ENCODE peak calls at places on chromosomes 6 and 20, in nine cellular contexts. E, G, A, R, I, L, Q, F and K are unnamed samples.

GRCh38 chr6:10791673-10792072 is 44.1 kb downstream of the TMEM14B start:
- DNase-seq in E (no peak), G (no peak), A (no peak), R (no peak), I (no peak), L (no peak), Q (no peak), F (no peak), K (no peak)

GRCh38 chr6:156887623-156888269 is 110.6 kb downstream of the ARID1B start:
- DNase-seq in E (no peak), G (no peak), A (no peak), R (no peak), I (no peak), L (no peak), Q (no peak), F (no peak), K (no peak)

GRCh38 chr20:49724637-49725606 is 11.2 kb upstream of the B4GALT5 start:
- DNase-seq in E (peak; percentile 31), G (no peak), A (peak; percentile 55), R (peak; percentile 82), I (no peak), L (peak; percentile 35), Q (no peak), F (no peak), K (peak; percentile 7)

GRCh38 chr6:84048588-84048987 is 15.0 kb downstream of the MRAP2 start:
- DNase-seq in E (no peak), G (no peak), A (no peak), R (no peak), I (no peak), L (no peak), Q (no peak), F (no peak), K (no peak)

GRCh38 chr6:83518946-83519489 is 6.7 kb downstream of the PRSS35 start:
- DNase-seq in E (no peak), G (no peak), A (no peak), R (no peak), I (no peak), L (no peak), Q (no peak), F (no peak), K (no peak)

GRCh38 chr6:27866370-27867050 is 45.7 kb downstream of the OR2B2 start:
- DNase-seq in E (peak; percentile 89), G (no peak), A (no peak), R (no peak), I (peak; percentile 11), L (no peak), Q (peak; percentile 50), F (no peak), K (peak; percentile 95)

GRCh38 chr6:43186019-43186418 is 4.0 kb downstream of the CUL9 start:
- DNase-seq in E (no peak), G (no peak), A (no peak), R (no peak), I (no peak), L (no peak), Q (no peak), F (no peak), K (no peak)

GRCh38 chr6:134908906-134909516 is 40.9 kb downstream of the ALDH8A1 start:
- DNase-seq in E (peak; percentile 28), G (no peak), A (peak; percentile 73), R (no peak), I (no peak), L (peak; percentile 49), Q (no peak), F (peak; percentile 96), K (no peak)

GRCh38 chr20:50895111-50895830 is 36.0 kb downstream of the ADNP start:
- DNase-seq in E (no peak), G (no peak), A (no peak), R (no peak), I (no peak), L (no peak), Q (no peak), F (peak; percentile 38), K (no peak)

GRCh38 chr20:33441142-33441955 is 2.2 kb downstream of the SNTA1 start:
- DNase-seq in E (no peak), G (no peak), A (no peak), R (no peak), I (no peak), L (no peak), Q (no peak), F (no peak), K (peak; percentile 27)

GRCh38 chr6:27478141-27478705 is 5.3 kb upstream of the ZNF184 start:
- DNase-seq in E (no peak), G (no peak), A (no peak), R (no peak), I (no peak), L (no peak), Q (no peak), F (peak; percentile 2), K (peak; percentile 58)

GRCh38 chr20:3613821-3614440 is 49.3 kb downstream of the GFRA4 start:
- DNase-seq in E (no peak), G (no peak), A (no peak), R (no peak), I (no peak), L (no peak), Q (no peak), F (no peak), K (no peak)

GRCh38 chr20:24096256-24096655 is 107.7 kb upstream of the GGTLC1 start:
- DNase-seq in E (no peak), G (no peak), A (no peak), R (no peak), I (no peak), L (no peak), Q (no peak), F (no peak), K (peak; percentile 22)

GRCh38 chr6:144845181-144845580 is 560.0 kb downstream of the UTRN start:
- DNase-seq in E (no peak), G (no peak), A (no peak), R (no peak), I (no peak), L (no peak), Q (no peak), F (no peak), K (no peak)

GRCh38 chr20:5990946-5991345 is 40.5 kb downstream of the MCM8 start:
- DNase-seq in E (no peak), G (no peak), A (no peak), R (no peak), I (no peak), L (no peak), Q (no peak), F (no peak), K (no peak)

GRCh38 chr20:19300395-19300794 is 88.0 kb downstream of the SLC24A3 start:
- DNase-seq in E (no peak), G (no peak), A (no peak), R (no peak), I (no peak), L (no peak), Q (no peak), F (no peak), K (no peak)

GRCh38 chr6:68575765-68576439 is 59.2 kb upstream of the ADGRB3 start:
- DNase-seq in E (no peak), G (no peak), A (no peak), R (no peak), I (no peak), L (no peak), Q (no peak), F (no peak), K (no peak)

GRCh38 chr6:130362128-130362527 is 3.7 kb upstream of the TMEM200A start:
- DNase-seq in E (no peak), G (no peak), A (no peak), R (no peak), I (no peak), L (no peak), Q (no peak), F (no peak), K (no peak)

GRCh38 chr6:109690740-109691687 is at the start of the genes AK9 and FIG4:
- DNase-seq in E (peak; percentile 91), G (peak; percentile 85), A (peak; percentile 91), R (peak; percentile 97), I (peak; percentile 86), L (peak; percentile 95), Q (peak; percentile 80), F (peak; percentile 72), K (peak; percentile 98)

GRCh38 chr6:36432151-36432633 is 10.5 kb downstream of the PXT1 start:
- DNase-seq in E (no peak), G (no peak), A (no peak), R (no peak), I (no peak), L (no peak), Q (no peak), F (no peak), K (peak; percentile 26)

GRCh38 chr6:117677553-117678131 is 2.4 kb downstream of the NUS1 start:
- DNase-seq in E (peak; percentile 8), G (no peak), A (no peak), R (no peak), I (no peak), L (no peak), Q (no peak), F (no peak), K (no peak)

GRCh38 chr20:63158845-63159244 is 57.1 kb downstream of the YTHDF1 start:
- DNase-seq in E (no peak), G (no peak), A (no peak), R (no peak), I (no peak), L (no peak), Q (no peak), F (no peak), K (no peak)

GRCh38 chr6:11854418-11855165 is 76.0 kb upstream of the ADTRP start:
- DNase-seq in E (peak; percentile 32), G (no peak), A (no peak), R (no peak), I (no peak), L (no peak), Q (no peak), F (peak; percentile 26), K (no peak)

GRCh38 chr6:2542858-2543218 is 207.9 kb downstream of the MYLK4 start:
- DNase-seq in E (peak; percentile 86), G (no peak), A (no peak), R (no peak), I (no peak), L (peak; percentile 73), Q (no peak), F (peak; percentile 39), K (no peak)

GRCh38 chr20:10706460-10706811 is 32.6 kb upstream of the JAG1 start:
- DNase-seq in E (no peak), G (no peak), A (no peak), R (no peak), I (no peak), L (no peak), Q (no peak), F (no peak), K (no peak)

GRCh38 chr6:21024621-21025020 is 490.4 kb downstream of the CDKAL1 start:
- DNase-seq in E (no peak), G (no peak), A (no peak), R (no peak), I (no peak), L (no peak), Q (no peak), F (no peak), K (no peak)

GRCh38 chr20:17759449-17759848 is 59.7 kb downstream of the BANF2 start:
- DNase-seq in E (no peak), G (no peak), A (no peak), R (no peak), I (no peak), L (no peak), Q (no peak), F (no peak), K (no peak)

GRCh38 chr6:84623956-84624680 is 140.3 kb downstream of the TBX18 start:
- DNase-seq in E (no peak), G (no peak), A (peak; percentile 26), R (no peak), I (no peak), L (no peak), Q (no peak), F (no peak), K (no peak)

GRCh38 chr6:55869731-55870130 is 5.7 kb downstream of the BMP5 start:
- DNase-seq in E (no peak), G (no peak), A (no peak), R (no peak), I (no peak), L (no peak), Q (no peak), F (no peak), K (no peak)

GRCh38 chr20:11912013-11912663 is 5.6 kb upstream of the BTBD3 start:
- DNase-seq in E (no peak), G (no peak), A (no peak), R (no peak), I (no peak), L (no peak), Q (no peak), F (no peak), K (peak; percentile 58)

GRCh38 chr20:40254023-40254772 is 434.8 kb downstream of the MAFB start:
- DNase-seq in E (no peak), G (no peak), A (no peak), R (no peak), I (no peak), L (no peak), Q (no peak), F (no peak), K (no peak)